ENCODE peak calls at places on chromosomes 1 and 21, in six cellular contexts. One of them, this sample, is unnamed.

GRCh38 chr21:43716376-43717165 is 2.4 kb upstream of the PDXK start:
- DNase-seq in upper lobe of right lung: no peak
- DNase-seq in DMS53: no peak
- DNase-seq in smooth muscle cell of the brain vasculature: no peak
- DNase-seq in left ventricle myocardium superior: no peak
- DNase-seq in stimulated activated CD4-positive, alpha-beta T cell treated with anti-CD3 and anti-CD28 coated beads, Interleukin-1b, Interleukin-23, amount 100 ng/mL, for 48 hours: no peak
- DNase-seq in this sample: peak

GRCh38 chr1:167344112-167344511 is 123.4 kb downstream of the POU2F1 start:
- DNase-seq in smooth muscle cell of the brain vasculature: no peak
- DNase-seq in upper lobe of right lung: no peak
- DNase-seq in left ventricle myocardium superior: no peak
- DNase-seq in stimulated activated CD4-positive, alpha-beta T cell treated with anti-CD3 and anti-CD28 coated beads, Interleukin-1b, Interleukin-23, amount 100 ng/mL, for 48 hours: no peak
- DNase-seq in DMS53: no peak
- DNase-seq in this sample: no peak

GRCh38 chr21:33025471-33026298 is at the start of gene OLIG2:
- DNase-seq in upper lobe of right lung: no peak
- DNase-seq in smooth muscle cell of the brain vasculature: no peak
- DNase-seq in DMS53: peak
- DNase-seq in stimulated activated CD4-positive, alpha-beta T cell treated with anti-CD3 and anti-CD28 coated beads, Interleukin-1b, Interleukin-23, amount 100 ng/mL, for 48 hours: no peak
- DNase-seq in left ventricle myocardium superior: no peak
- DNase-seq in this sample: no peak

GRCh38 chr21:24514081-24514733 is 1093.1 kb downstream of the MRPL39 start:
- DNase-seq in upper lobe of right lung: no peak
- DNase-seq in stimulated activated CD4-positive, alpha-beta T cell treated with anti-CD3 and anti-CD28 coated beads, Interleukin-1b, Interleukin-23, amount 100 ng/mL, for 48 hours: no peak
- DNase-seq in smooth muscle cell of the brain vasculature: no peak
- DNase-seq in left ventricle myocardium superior: no peak
- DNase-seq in DMS53: peak
- DNase-seq in this sample: no peak

GRCh38 chr1:166956057-166956850 is 19.1 kb downstream of the ILDR2 start:
- DNase-seq in DMS53: no peak
- DNase-seq in smooth muscle cell of the brain vasculature: no peak
- DNase-seq in stimulated activated CD4-positive, alpha-beta T cell treated with anti-CD3 and anti-CD28 coated beads, Interleukin-1b, Interleukin-23, amount 100 ng/mL, for 48 hours: no peak
- DNase-seq in left ventricle myocardium superior: no peak
- DNase-seq in upper lobe of right lung: no peak
- DNase-seq in this sample: no peak

GRCh38 chr1:155540000-155540874 is 22.4 kb downstream of the ASH1L start:
- DNase-seq in smooth muscle cell of the brain vasculature: no peak
- DNase-seq in upper lobe of right lung: no peak
- DNase-seq in left ventricle myocardium superior: no peak
- DNase-seq in DMS53: no peak
- DNase-seq in stimulated activated CD4-positive, alpha-beta T cell treated with anti-CD3 and anti-CD28 coated beads, Interleukin-1b, Interleukin-23, amount 100 ng/mL, for 48 hours: peak
- DNase-seq in this sample: no peak

GRCh38 chr1:31739281-31739853 is 24.8 kb downstream of the ADGRB2 start:
- DNase-seq in upper lobe of right lung: no peak
- DNase-seq in left ventricle myocardium superior: no peak
- DNase-seq in DMS53: no peak
- DNase-seq in smooth muscle cell of the brain vasculature: no peak
- DNase-seq in stimulated activated CD4-positive, alpha-beta T cell treated with anti-CD3 and anti-CD28 coated beads, Interleukin-1b, Interleukin-23, amount 100 ng/mL, for 48 hours: peak
- DNase-seq in this sample: no peak

GRCh38 chr1:22039594-22040347 is 12.7 kb upstream of the CDC42 start:
- DNase-seq in left ventricle myocardium superior: peak
- DNase-seq in DMS53: peak
- DNase-seq in smooth muscle cell of the brain vasculature: no peak
- DNase-seq in upper lobe of right lung: peak
- DNase-seq in stimulated activated CD4-positive, alpha-beta T cell treated with anti-CD3 and anti-CD28 coated beads, Interleukin-1b, Interleukin-23, amount 100 ng/mL, for 48 hours: peak
- DNase-seq in this sample: no peak

GRCh38 chr1:229159668-229160544 is 111.0 kb upstream of the RAB4A start:
- DNase-seq in smooth muscle cell of the brain vasculature: no peak
- DNase-seq in stimulated activated CD4-positive, alpha-beta T cell treated with anti-CD3 and anti-CD28 coated beads, Interleukin-1b, Interleukin-23, amount 100 ng/mL, for 48 hours: no peak
- DNase-seq in left ventricle myocardium superior: no peak
- DNase-seq in DMS53: no peak
- DNase-seq in upper lobe of right lung: no peak
- DNase-seq in this sample: no peak

GRCh38 chr21:42669069-42669468 is 15.6 kb downstream of the PDE9A start:
- DNase-seq in DMS53: no peak
- DNase-seq in stimulated activated CD4-positive, alpha-beta T cell treated with anti-CD3 and anti-CD28 coated beads, Interleukin-1b, Interleukin-23, amount 100 ng/mL, for 48 hours: no peak
- DNase-seq in upper lobe of right lung: no peak
- DNase-seq in left ventricle myocardium superior: peak
- DNase-seq in smooth muscle cell of the brain vasculature: no peak
- DNase-seq in this sample: no peak

GRCh38 chr21:40422851-40423635 is 423.9 kb downstream of the DSCAM start:
- DNase-seq in smooth muscle cell of the brain vasculature: no peak
- DNase-seq in left ventricle myocardium superior: no peak
- DNase-seq in DMS53: no peak
- DNase-seq in upper lobe of right lung: no peak
- DNase-seq in stimulated activated CD4-positive, alpha-beta T cell treated with anti-CD3 and anti-CD28 coated beads, Interleukin-1b, Interleukin-23, amount 100 ng/mL, for 48 hours: no peak
- DNase-seq in this sample: no peak

GRCh38 chr1:180278791-180279432 is 48.8 kb downstream of the LHX4 start:
- DNase-seq in smooth muscle cell of the brain vasculature: no peak
- DNase-seq in left ventricle myocardium superior: no peak
- DNase-seq in upper lobe of right lung: no peak
- DNase-seq in stimulated activated CD4-positive, alpha-beta T cell treated with anti-CD3 and anti-CD28 coated beads, Interleukin-1b, Interleukin-23, amount 100 ng/mL, for 48 hours: no peak
- DNase-seq in DMS53: no peak
- DNase-seq in this sample: no peak

This sample was measured in RCC 7860.